ENCODE peak calls at places on chromosomes 6 and 20, in five cellular contexts. One of them, this sample, is unnamed.

GRCh38 chr6:108945686-108946158 is 97.5 kb downstream of the ARMC2 start:
- DNase-seq in HS-5: no peak
- DNase-seq in GM23338: peak
- DNase-seq in H54: no peak
- DNase-seq in iPS-NIHi11: peak
- DNase-seq in this sample: peak

GRCh38 chr20:48132834-48133233 is 347.6 kb upstream of the SULF2 start:
- DNase-seq in H54: no peak
- DNase-seq in iPS-NIHi11: no peak
- DNase-seq in HS-5: no peak
- DNase-seq in GM23338: no peak
- DNase-seq in this sample: no peak

GRCh38 chr6:126170875-126171489 is 168.9 kb upstream of the CENPW start:
- DNase-seq in GM23338: peak
- DNase-seq in H54: no peak
- DNase-seq in iPS-NIHi11: peak
- DNase-seq in HS-5: no peak
- DNase-seq in this sample: no peak

GRCh38 chr20:31948008-31948407 is 3.8 kb downstream of the PDRG1 start:
- DNase-seq in GM23338: no peak
- DNase-seq in iPS-NIHi11: no peak
- DNase-seq in H54: no peak
- DNase-seq in HS-5: no peak
- DNase-seq in this sample: no peak

GRCh38 chr6:52718535-52718934 is 44.7 kb downstream of the GSTA2 start:
- DNase-seq in GM23338: no peak
- DNase-seq in iPS-NIHi11: no peak
- DNase-seq in HS-5: no peak
- DNase-seq in H54: no peak
- DNase-seq in this sample: no peak

GRCh38 chr6:13397359-13398080 is 69.2 kb upstream of the TBC1D7 start:
- DNase-seq in GM23338: no peak
- DNase-seq in HS-5: no peak
- DNase-seq in H54: no peak
- DNase-seq in iPS-NIHi11: no peak
- DNase-seq in this sample: no peak

GRCh38 chr20:56625837-56626236 is 3.3 kb upstream of the TFAP2C start:
- DNase-seq in HS-5: no peak
- DNase-seq in H54: no peak
- DNase-seq in iPS-NIHi11: no peak
- DNase-seq in GM23338: peak
- DNase-seq in this sample: no peak

GRCh38 chr20:61667056-61667792 is 398.5 kb downstream of the TAF4 start:
- DNase-seq in iPS-NIHi11: no peak
- DNase-seq in H54: no peak
- DNase-seq in HS-5: no peak
- DNase-seq in GM23338: no peak
- DNase-seq in this sample: no peak

GRCh38 chr6:169240591-169241390 is 12.9 kb downstream of the THBS2 start:
- DNase-seq in iPS-NIHi11: no peak
- DNase-seq in GM23338: no peak
- DNase-seq in HS-5: no peak
- DNase-seq in H54: no peak
- DNase-seq in this sample: no peak

GRCh38 chr6:116176596-116176995 is 50.7 kb upstream of the COL10A1 start:
- DNase-seq in HS-5: no peak
- DNase-seq in iPS-NIHi11: no peak
- DNase-seq in H54: no peak
- DNase-seq in GM23338: peak
- DNase-seq in this sample: no peak

GRCh38 chr6:140174509-140174908 is 800.1 kb upstream of the CITED2 start:
- DNase-seq in iPS-NIHi11: no peak
- DNase-seq in H54: peak
- DNase-seq in GM23338: no peak
- DNase-seq in HS-5: peak
- DNase-seq in this sample: no peak

GRCh38 chr20:2206957-2207769 is 88.6 kb upstream of the TGM3 start:
- DNase-seq in HS-5: no peak
- DNase-seq in iPS-NIHi11: peak
- DNase-seq in GM23338: peak
- DNase-seq in H54: peak
- DNase-seq in this sample: peak

GRCh38 chr6:112016335-112016734 is 37.6 kb upstream of the CCN6 start:
- DNase-seq in GM23338: no peak
- DNase-seq in H54: no peak
- DNase-seq in HS-5: no peak
- DNase-seq in iPS-NIHi11: no peak
- DNase-seq in this sample: no peak

GRCh38 chr6:143149771-143150170 is 89.1 kb downstream of the AIG1 start:
- DNase-seq in HS-5: no peak
- DNase-seq in GM23338: no peak
- DNase-seq in iPS-NIHi11: no peak
- DNase-seq in H54: no peak
- DNase-seq in this sample: no peak

GRCh38 chr6:16544006-16544405 is 217.3 kb downstream of the ATXN1 start:
- DNase-seq in HS-5: no peak
- DNase-seq in GM23338: peak
- DNase-seq in H54: no peak
- DNase-seq in iPS-NIHi11: peak
- DNase-seq in this sample: peak

GRCh38 chr6:49001856-49002255 is 461.2 kb downstream of the MMUT start:
- DNase-seq in iPS-NIHi11: no peak
- DNase-seq in H54: no peak
- DNase-seq in GM23338: no peak
- DNase-seq in HS-5: no peak
- DNase-seq in this sample: no peak

GRCh38 chr6:134000443-134000842 is 47.4 kb downstream of the TBPL1 start:
- DNase-seq in iPS-NIHi11: no peak
- DNase-seq in H54: no peak
- DNase-seq in HS-5: no peak
- DNase-seq in GM23338: no peak
- DNase-seq in this sample: no peak

GRCh38 chr6:90194371-90194841 is 102.2 kb downstream of the BACH2 start:
- DNase-seq in GM23338: no peak
- DNase-seq in iPS-NIHi11: no peak
- DNase-seq in H54: no peak
- DNase-seq in HS-5: peak
- DNase-seq in this sample: no peak

GRCh38 chr20:6665161-6665560 is 102.3 kb upstream of the BMP2 start:
- DNase-seq in GM23338: no peak
- DNase-seq in iPS-NIHi11: no peak
- DNase-seq in HS-5: no peak
- DNase-seq in H54: no peak
- DNase-seq in this sample: no peak

GRCh38 chr20:38225900-38226263 is 34.7 kb downstream of the KIAA1755 start:
- DNase-seq in HS-5: no peak
- DNase-seq in iPS-NIHi11: no peak
- DNase-seq in H54: no peak
- DNase-seq in GM23338: no peak
- DNase-seq in this sample: no peak

GRCh38 chr20:257419-257818 is at the start of gene DEFB132:
- DNase-seq in H54: no peak
- DNase-seq in GM23338: no peak
- DNase-seq in iPS-NIHi11: no peak
- DNase-seq in HS-5: no peak
- DNase-seq in this sample: no peak

GRCh38 chr6:106085984-106086832 is at the start of gene PRDM1:
- DNase-seq in H54: peak
- DNase-seq in HS-5: peak
- DNase-seq in GM23338: peak
- DNase-seq in iPS-NIHi11: peak
- DNase-seq in this sample: peak

GRCh38 chr6:69847507-69847812 is 18.9 kb upstream of the COL19A1 start:
- DNase-seq in iPS-NIHi11: no peak
- DNase-seq in HS-5: no peak
- DNase-seq in H54: no peak
- DNase-seq in GM23338: no peak
- DNase-seq in this sample: no peak

GRCh38 chr6:63805345-63805744 is 169.7 kb downstream of the PHF3 start:
- DNase-seq in HS-5: no peak
- DNase-seq in iPS-NIHi11: no peak
- DNase-seq in H54: no peak
- DNase-seq in GM23338: no peak
- DNase-seq in this sample: no peak

GRCh38 chr20:57785061-57785460 is 75.2 kb upstream of the PMEPA1 start:
- DNase-seq in GM23338: no peak
- DNase-seq in iPS-NIHi11: no peak
- DNase-seq in H54: no peak
- DNase-seq in HS-5: no peak
- DNase-seq in this sample: no peak

GRCh38 chr6:137861550-137862337 is 5.3 kb upstream of the TNFAIP3 start:
- DNase-seq in H54: no peak
- DNase-seq in HS-5: no peak
- DNase-seq in GM23338: no peak
- DNase-seq in iPS-NIHi11: no peak
- DNase-seq in this sample: no peak

GRCh38 chr6:90220273-90220672 is 76.4 kb downstream of the BACH2 start:
- DNase-seq in HS-5: no peak
- DNase-seq in GM23338: no peak
- DNase-seq in H54: no peak
- DNase-seq in iPS-NIHi11: no peak
- DNase-seq in this sample: no peak

GRCh38 chr6:14066782-14067406 is 50.7 kb upstream of the CD83 start:
- DNase-seq in GM23338: peak
- DNase-seq in HS-5: peak
- DNase-seq in iPS-NIHi11: peak
- DNase-seq in H54: peak
- DNase-seq in this sample: peak

GRCh38 chr6:79269877-79270276 is 35.4 kb upstream of the HMGN3 start:
- DNase-seq in GM23338: no peak
- DNase-seq in H54: no peak
- DNase-seq in iPS-NIHi11: peak
- DNase-seq in HS-5: peak
- DNase-seq in this sample: no peak

GRCh38 chr20:43507150-43508080 is at the start of gene L3MBTL1:
- DNase-seq in H54: no peak
- DNase-seq in HS-5: no peak
- DNase-seq in GM23338: peak
- DNase-seq in iPS-NIHi11: peak
- DNase-seq in this sample: peak